ENCODE peak calls at places on chromosome 21, in five cellular contexts. Y, J, N, Z and K are unnamed samples.

GRCh38 chr21:42760361-42760970 is 107.0 kb downstream of the PDE9A start:
- DNase-seq in Y (no peak), J (no peak), N (no peak), Z (no peak), K (no peak)

GRCh38 chr21:18265955-18266354 is 21.3 kb downstream of the CHODL start:
- DNase-seq in Y (no peak), J (no peak), N (no peak), Z (no peak), K (no peak)

GRCh38 chr21:45072166-45072962 is 2.0 kb upstream of the ADARB1 start:
- DNase-seq in Y (no peak), J (no peak), N (no peak), Z (no peak), K (no peak)

GRCh38 chr21:41706263-41706639 is 60.6 kb downstream of the RIPK4 start:
- DNase-seq in Y (no peak), J (no peak), N (no peak), Z (no peak), K (no peak)

GRCh38 chr21:42164064-42164789 is 54.7 kb upstream of the ABCG1 start:
- DNase-seq in Y (peak; percentile 33), J (peak; percentile 42), N (no peak), Z (no peak), K (no peak)

GRCh38 chr21:34204481-34205439 is 131.4 kb downstream of the MRPS6 start:
- DNase-seq in Y (no peak), J (no peak), N (no peak), Z (no peak), K (no peak)

GRCh38 chr21:31201548-31201947 is 142.5 kb downstream of the TIAM1 start:
- DNase-seq in Y (no peak), J (no peak), N (no peak), Z (no peak), K (no peak)

GRCh38 chr21:41137401-41137800 is 30.6 kb upstream of the BACE2 start:
- DNase-seq in Y (no peak), J (no peak), N (no peak), Z (no peak), K (no peak)

GRCh38 chr21:32206631-32207030 is 72.2 kb downstream of the MIS18A start:
- DNase-seq in Y (no peak), J (no peak), N (no peak), Z (no peak), K (no peak)